ENCODE peak calls at places on chromosomes 3 and 15, in five cellular contexts. P, N, J, K and W are unnamed samples.

GRCh38 chr3:151226088-151226563 is 23.1 kb upstream of the GPR171 start:
- DNase-seq in K (peak), J (no peak), N (peak), P (no peak), W (no peak)

GRCh38 chr3:146803746-146804145 is 198.6 kb upstream of the PLSCR5 start:
- DNase-seq in J (no peak), N (no peak), P (peak), K (peak), W (no peak)

GRCh38 chr3:152281032-152281713 is 12.4 kb downstream of the MBNL1 start:
- DNase-seq in N (no peak), K (no peak), P (no peak), J (no peak), W (no peak)

GRCh38 chr3:178419078-178419477 is 117.2 kb upstream of the KCNMB2 start:
- DNase-seq in J (no peak), N (peak), P (no peak), K (peak), W (no peak)

GRCh38 chr3:14144423-14145075 is 19.7 kb downstream of the TMEM43 start:
- DNase-seq in K (peak), J (peak), N (peak), P (peak), W (peak)

GRCh38 chr15:55799287-55800212 is 56.6 kb upstream of the PRTG start:
- DNase-seq in P (peak), K (peak), N (peak), J (peak), W (no peak)

GRCh38 chr15:76060098-76060989 is 559 bp downstream of the TMEM266 start:
- DNase-seq in K (no peak), P (peak), N (peak), J (no peak), W (no peak)

GRCh38 chr15:81886080-81886479 is 159.7 kb downstream of the MEX3B start:
- DNase-seq in N (no peak), P (no peak), J (no peak), K (no peak), W (no peak)

GRCh38 chr15:97600190-97600589 is 360.3 kb upstream of the ARRDC4 start:
- DNase-seq in K (no peak), N (no peak), P (no peak), J (no peak), W (no peak)

GRCh38 chr15:39596358-39597051 is 15.6 kb downstream of the THBS1 start:
- DNase-seq in N (no peak), P (peak), J (no peak), K (peak), W (no peak)

GRCh38 chr3:29695201-29695904 is 414.5 kb downstream of the RBMS3 start:
- DNase-seq in P (peak), N (peak), J (no peak), K (peak), W (no peak)

GRCh38 chr15:66389859-66390382 is 3.2 kb downstream of the MAP2K1 start:
- DNase-seq in P (peak), K (peak), J (no peak), N (no peak), W (no peak)

GRCh38 chr15:66390670-66391069 is 4.0 kb downstream of the MAP2K1 start:
- DNase-seq in N (no peak), P (no peak), J (no peak), K (no peak), W (no peak)

GRCh38 chr15:66394472-66394871 is 7.8 kb downstream of the MAP2K1 start:
- DNase-seq in N (no peak), K (no peak), J (no peak), P (no peak), W (no peak)

GRCh38 chr15:66399276-66399675 is 12.6 kb downstream of the MAP2K1 start:
- DNase-seq in N (no peak), P (no peak), K (no peak), J (no peak), W (no peak)

GRCh38 chr15:66394912-66395311 is 8.2 kb downstream of the MAP2K1 start:
- DNase-seq in N (no peak), J (no peak), P (no peak), K (no peak), W (no peak)
- TF ChIP-seq CTCF in N (no peak), J (no peak), P (no peak), K (no peak), W (no peak)

DNA sequence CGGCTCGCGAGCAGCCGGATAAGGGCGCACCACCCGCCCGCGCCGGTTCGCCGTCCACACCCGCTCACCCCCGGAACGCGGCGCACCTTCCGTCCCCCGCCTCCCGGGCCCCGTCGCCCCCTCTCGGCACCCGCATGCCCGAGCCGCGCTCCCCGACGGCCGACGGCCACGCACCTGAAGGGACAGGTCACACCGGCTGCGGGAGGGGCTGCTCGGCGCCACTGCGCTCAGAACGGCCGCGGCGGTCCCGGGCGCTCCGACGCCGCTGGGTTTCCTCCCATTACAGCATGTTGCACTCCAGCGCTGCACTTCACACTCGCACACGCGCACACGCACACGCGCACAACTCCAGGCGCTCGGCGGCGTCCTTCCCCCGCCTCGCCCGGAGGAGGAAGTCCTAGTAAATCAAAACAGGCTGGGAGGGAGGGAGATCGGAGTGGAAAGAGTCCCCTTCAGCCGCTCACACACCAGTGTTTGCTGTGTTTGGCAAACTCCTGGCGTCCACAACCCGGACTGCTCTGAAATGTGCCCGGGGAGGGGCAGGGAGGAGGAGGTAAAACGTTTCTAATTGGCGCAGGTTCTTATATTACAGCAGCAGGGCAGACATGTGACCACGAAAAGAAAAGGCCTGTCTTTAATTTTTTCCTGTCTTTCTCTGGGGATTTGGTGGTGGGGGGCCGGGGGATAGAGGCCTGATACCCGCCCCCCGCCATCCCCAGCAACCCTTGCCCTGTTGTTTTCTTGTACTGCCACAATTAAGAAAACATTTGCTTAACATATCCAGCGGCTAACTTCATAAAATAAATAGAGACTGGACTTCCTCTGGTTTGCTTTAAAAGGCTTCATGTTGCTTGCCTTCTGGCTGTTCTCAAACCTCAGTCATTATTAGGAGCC is 76.8 kb upstream of the VGLL4 start:
- DNase-seq in P (peak), K (peak), J (peak), N (peak), W (peak)
- TF ChIP-seq POLR2A in P (peak), K (no peak), J (no peak), N (peak), W (no peak)

DNA sequence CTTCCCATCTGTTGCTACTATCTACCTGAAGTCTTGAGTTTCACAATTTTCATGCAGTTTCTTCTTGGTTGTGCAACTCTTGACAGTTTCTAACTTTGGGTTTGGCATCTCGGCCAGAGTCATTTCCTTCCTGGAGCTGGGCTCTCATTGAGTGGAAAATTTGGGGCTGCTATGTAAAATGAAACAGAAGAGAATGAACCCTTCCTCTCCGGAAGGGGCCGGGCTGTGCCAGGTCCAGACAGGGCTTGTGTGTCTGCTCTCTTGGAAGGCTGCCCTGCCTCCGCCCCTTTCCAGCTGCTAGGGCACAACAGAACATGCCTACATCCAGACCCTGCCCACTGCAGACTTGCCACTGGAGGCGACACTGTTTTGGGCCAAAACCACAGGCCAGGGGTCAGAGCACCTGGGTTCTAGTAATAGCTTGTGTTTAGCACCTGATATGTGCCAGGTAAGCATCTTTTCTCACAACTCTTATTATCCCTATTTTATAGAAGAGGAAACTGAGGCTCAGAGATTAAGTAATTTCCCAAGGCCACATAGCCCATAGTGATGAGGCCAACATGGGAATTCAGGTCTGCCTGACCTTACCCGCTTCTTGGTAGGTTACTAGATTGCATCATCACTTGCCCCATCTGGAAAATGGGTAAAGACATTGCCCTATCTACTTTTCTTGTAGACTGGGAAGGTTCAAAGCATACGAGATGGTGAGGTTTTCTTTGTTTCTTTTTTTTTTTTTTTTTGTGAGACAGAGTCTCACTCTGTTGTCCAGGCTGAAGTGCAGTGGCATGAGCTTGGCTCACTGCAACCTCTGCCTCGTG is 25.0 kb downstream of the IRAK2 start:
- DNase-seq in J (peak), K (peak), N (peak), P (peak), W (peak)
- H3K4me3 ChIP-seq in J (no peak), K (no peak), N (no peak), P (no peak), W (no peak)

GRCh38 chr3:173993299-173993698 is 595.8 kb downstream of the NLGN1 start:
- DNase-seq in N (peak), J (no peak), P (peak), K (peak), W (no peak)
- TF ChIP-seq CTCF in N (peak), J (no peak), P (peak), K (peak), W (no peak)

GRCh38 chr15:31391687-31392671 is 65.3 kb downstream of the KLF13 start:
- DNase-seq in P (peak), N (peak), K (peak), J (peak), W (peak)
- TF ChIP-seq POLR2A in P (no peak), N (peak), K (peak), J (peak), W (peak)